ENCODE peak calls at places on chromosomes 11 and 22, in ten cellular contexts. One of them, this sample, is unnamed.

GRCh38 chr11:123082977-123083376 is 21.0 kb upstream of the HSPA8 start:
- DNase-seq in GM23248: no peak
- DNase-seq in non-pigmented ciliary epithelial cell: no peak
- DNase-seq in NCI-H1694: no peak
- DNase-seq in activated naive CD4-positive, alpha-beta T cell: no peak
- DNase-seq in NCI-H345: no peak
- DNase-seq in stimulated activated effector memory CD8-positive, alpha-beta T cell treated with anti-CD3 and anti-CD28 coated beads, Interleukin-12 subunit alpha, Interleukin-12 subunit beta, amount 100 ng/mL, for 72 hours: no peak
- DNase-seq in B cell: no peak
- DNase-seq in stimulated activated CD4-positive, alpha-beta T cell treated with anti-CD3 and anti-CD28 coated beads, Interleukin-2, amount 100 ng/mL, for 24 hours: no peak
- DNase-seq in T-cell: no peak
- DNase-seq in this sample: no peak

GRCh38 chr11:114026355-114026754 is 33.2 kb upstream of the ZBTB16 start:
- DNase-seq in non-pigmented ciliary epithelial cell: no peak
- DNase-seq in NCI-H345: no peak
- DNase-seq in stimulated activated effector memory CD8-positive, alpha-beta T cell treated with anti-CD3 and anti-CD28 coated beads, Interleukin-12 subunit alpha, Interleukin-12 subunit beta, amount 100 ng/mL, for 72 hours: no peak
- DNase-seq in NCI-H1694: no peak
- DNase-seq in activated naive CD4-positive, alpha-beta T cell: no peak
- DNase-seq in stimulated activated CD4-positive, alpha-beta T cell treated with anti-CD3 and anti-CD28 coated beads, Interleukin-2, amount 100 ng/mL, for 24 hours: peak
- DNase-seq in B cell: no peak
- DNase-seq in T-cell: peak
- DNase-seq in GM23248: peak
- DNase-seq in this sample: no peak

GRCh38 chr11:32225491-32226285 is 134.8 kb downstream of the RCN1 start:
- DNase-seq in NCI-H1694: no peak
- DNase-seq in non-pigmented ciliary epithelial cell: no peak
- DNase-seq in stimulated activated CD4-positive, alpha-beta T cell treated with anti-CD3 and anti-CD28 coated beads, Interleukin-2, amount 100 ng/mL, for 24 hours: no peak
- DNase-seq in GM23248: no peak
- DNase-seq in T-cell: no peak
- DNase-seq in stimulated activated effector memory CD8-positive, alpha-beta T cell treated with anti-CD3 and anti-CD28 coated beads, Interleukin-12 subunit alpha, Interleukin-12 subunit beta, amount 100 ng/mL, for 72 hours: no peak
- DNase-seq in NCI-H345: no peak
- DNase-seq in activated naive CD4-positive, alpha-beta T cell: no peak
- DNase-seq in B cell: no peak
- DNase-seq in this sample: no peak

GRCh38 chr11:80320226-80320625 is 879.4 kb upstream of the TENM4 start:
- DNase-seq in activated naive CD4-positive, alpha-beta T cell: no peak
- DNase-seq in NCI-H345: peak
- DNase-seq in stimulated activated effector memory CD8-positive, alpha-beta T cell treated with anti-CD3 and anti-CD28 coated beads, Interleukin-12 subunit alpha, Interleukin-12 subunit beta, amount 100 ng/mL, for 72 hours: no peak
- DNase-seq in B cell: no peak
- DNase-seq in T-cell: no peak
- DNase-seq in NCI-H1694: no peak
- DNase-seq in non-pigmented ciliary epithelial cell: no peak
- DNase-seq in stimulated activated CD4-positive, alpha-beta T cell treated with anti-CD3 and anti-CD28 coated beads, Interleukin-2, amount 100 ng/mL, for 24 hours: no peak
- DNase-seq in GM23248: no peak
- DNase-seq in this sample: no peak

GRCh38 chr11:63666874-63667273 is 4.3 kb downstream of the ATL3 start:
- DNase-seq in T-cell: no peak
- DNase-seq in non-pigmented ciliary epithelial cell: peak
- DNase-seq in stimulated activated effector memory CD8-positive, alpha-beta T cell treated with anti-CD3 and anti-CD28 coated beads, Interleukin-12 subunit alpha, Interleukin-12 subunit beta, amount 100 ng/mL, for 72 hours: no peak
- DNase-seq in GM23248: peak
- DNase-seq in NCI-H345: no peak
- DNase-seq in B cell: no peak
- DNase-seq in stimulated activated CD4-positive, alpha-beta T cell treated with anti-CD3 and anti-CD28 coated beads, Interleukin-2, amount 100 ng/mL, for 24 hours: no peak
- DNase-seq in activated naive CD4-positive, alpha-beta T cell: no peak
- DNase-seq in NCI-H1694: no peak
- DNase-seq in this sample: no peak

GRCh38 chr11:64314146-64314804 is 3.1 kb downstream of the TRMT112 start:
- DNase-seq in activated naive CD4-positive, alpha-beta T cell: no peak
- DNase-seq in B cell: no peak
- DNase-seq in GM23248: peak
- DNase-seq in stimulated activated effector memory CD8-positive, alpha-beta T cell treated with anti-CD3 and anti-CD28 coated beads, Interleukin-12 subunit alpha, Interleukin-12 subunit beta, amount 100 ng/mL, for 72 hours: no peak
- DNase-seq in NCI-H1694: no peak
- DNase-seq in stimulated activated CD4-positive, alpha-beta T cell treated with anti-CD3 and anti-CD28 coated beads, Interleukin-2, amount 100 ng/mL, for 24 hours: no peak
- DNase-seq in non-pigmented ciliary epithelial cell: no peak
- DNase-seq in NCI-H345: no peak
- DNase-seq in T-cell: no peak
- DNase-seq in this sample: no peak

GRCh38 chr11:2376751-2377451 is at the start of gene CD81:
- DNase-seq in T-cell: peak
- DNase-seq in non-pigmented ciliary epithelial cell: no peak
- DNase-seq in stimulated activated CD4-positive, alpha-beta T cell treated with anti-CD3 and anti-CD28 coated beads, Interleukin-2, amount 100 ng/mL, for 24 hours: peak
- DNase-seq in activated naive CD4-positive, alpha-beta T cell: peak
- DNase-seq in NCI-H1694: no peak
- DNase-seq in B cell: peak
- DNase-seq in NCI-H345: peak
- DNase-seq in stimulated activated effector memory CD8-positive, alpha-beta T cell treated with anti-CD3 and anti-CD28 coated beads, Interleukin-12 subunit alpha, Interleukin-12 subunit beta, amount 100 ng/mL, for 72 hours: peak
- DNase-seq in GM23248: peak
- DNase-seq in this sample: no peak

GRCh38 chr11:94876645-94877445 is 96.5 kb downstream of the CWC15 start:
- DNase-seq in stimulated activated CD4-positive, alpha-beta T cell treated with anti-CD3 and anti-CD28 coated beads, Interleukin-2, amount 100 ng/mL, for 24 hours: peak
- DNase-seq in T-cell: no peak
- DNase-seq in stimulated activated effector memory CD8-positive, alpha-beta T cell treated with anti-CD3 and anti-CD28 coated beads, Interleukin-12 subunit alpha, Interleukin-12 subunit beta, amount 100 ng/mL, for 72 hours: peak
- DNase-seq in GM23248: peak
- DNase-seq in non-pigmented ciliary epithelial cell: peak
- DNase-seq in B cell: no peak
- DNase-seq in activated naive CD4-positive, alpha-beta T cell: no peak
- DNase-seq in NCI-H1694: no peak
- DNase-seq in NCI-H345: no peak
- DNase-seq in this sample: no peak

GRCh38 chr11:119479685-119480275 is 56.8 kb upstream of the THY1 start:
- DNase-seq in NCI-H345: no peak
- DNase-seq in stimulated activated effector memory CD8-positive, alpha-beta T cell treated with anti-CD3 and anti-CD28 coated beads, Interleukin-12 subunit alpha, Interleukin-12 subunit beta, amount 100 ng/mL, for 72 hours: no peak
- DNase-seq in activated naive CD4-positive, alpha-beta T cell: no peak
- DNase-seq in T-cell: no peak
- DNase-seq in GM23248: peak
- DNase-seq in B cell: no peak
- DNase-seq in NCI-H1694: no peak
- DNase-seq in non-pigmented ciliary epithelial cell: no peak
- DNase-seq in stimulated activated CD4-positive, alpha-beta T cell treated with anti-CD3 and anti-CD28 coated beads, Interleukin-2, amount 100 ng/mL, for 24 hours: no peak
- DNase-seq in this sample: no peak

GRCh38 chr11:115636686-115637555 is 132.7 kb upstream of the CADM1 start:
- DNase-seq in B cell: no peak
- DNase-seq in stimulated activated effector memory CD8-positive, alpha-beta T cell treated with anti-CD3 and anti-CD28 coated beads, Interleukin-12 subunit alpha, Interleukin-12 subunit beta, amount 100 ng/mL, for 72 hours: no peak
- DNase-seq in T-cell: no peak
- DNase-seq in NCI-H1694: no peak
- DNase-seq in activated naive CD4-positive, alpha-beta T cell: no peak
- DNase-seq in NCI-H345: no peak
- DNase-seq in GM23248: no peak
- DNase-seq in stimulated activated CD4-positive, alpha-beta T cell treated with anti-CD3 and anti-CD28 coated beads, Interleukin-2, amount 100 ng/mL, for 24 hours: no peak
- DNase-seq in non-pigmented ciliary epithelial cell: no peak
- DNase-seq in this sample: no peak

GRCh38 chr22:27408068-27408467 is 393.5 kb downstream of the MN1 start:
- DNase-seq in NCI-H1694: no peak
- DNase-seq in stimulated activated effector memory CD8-positive, alpha-beta T cell treated with anti-CD3 and anti-CD28 coated beads, Interleukin-12 subunit alpha, Interleukin-12 subunit beta, amount 100 ng/mL, for 72 hours: no peak
- DNase-seq in NCI-H345: no peak
- DNase-seq in stimulated activated CD4-positive, alpha-beta T cell treated with anti-CD3 and anti-CD28 coated beads, Interleukin-2, amount 100 ng/mL, for 24 hours: no peak
- DNase-seq in activated naive CD4-positive, alpha-beta T cell: no peak
- DNase-seq in T-cell: no peak
- DNase-seq in GM23248: no peak
- DNase-seq in B cell: no peak
- DNase-seq in non-pigmented ciliary epithelial cell: no peak
- DNase-seq in this sample: no peak

GRCh38 chr11:124285610-124286344 is 28.0 kb downstream of the OR8D1 start:
- DNase-seq in non-pigmented ciliary epithelial cell: no peak
- DNase-seq in B cell: no peak
- DNase-seq in GM23248: peak
- DNase-seq in T-cell: no peak
- DNase-seq in stimulated activated effector memory CD8-positive, alpha-beta T cell treated with anti-CD3 and anti-CD28 coated beads, Interleukin-12 subunit alpha, Interleukin-12 subunit beta, amount 100 ng/mL, for 72 hours: no peak
- DNase-seq in NCI-H345: no peak
- DNase-seq in NCI-H1694: no peak
- DNase-seq in activated naive CD4-positive, alpha-beta T cell: no peak
- DNase-seq in stimulated activated CD4-positive, alpha-beta T cell treated with anti-CD3 and anti-CD28 coated beads, Interleukin-2, amount 100 ng/mL, for 24 hours: no peak
- DNase-seq in this sample: peak

GRCh38 chr11:126479178-126479930 is 123.9 kb downstream of the ST3GAL4 start:
- DNase-seq in NCI-H345: no peak
- DNase-seq in activated naive CD4-positive, alpha-beta T cell: no peak
- DNase-seq in non-pigmented ciliary epithelial cell: no peak
- DNase-seq in GM23248: no peak
- DNase-seq in stimulated activated effector memory CD8-positive, alpha-beta T cell treated with anti-CD3 and anti-CD28 coated beads, Interleukin-12 subunit alpha, Interleukin-12 subunit beta, amount 100 ng/mL, for 72 hours: no peak
- DNase-seq in NCI-H1694: no peak
- DNase-seq in B cell: no peak
- DNase-seq in stimulated activated CD4-positive, alpha-beta T cell treated with anti-CD3 and anti-CD28 coated beads, Interleukin-2, amount 100 ng/mL, for 24 hours: no peak
- DNase-seq in T-cell: no peak
- DNase-seq in this sample: no peak

GRCh38 chr11:74672956-74673895 is 58.0 kb downstream of the CHRDL2 start:
- DNase-seq in stimulated activated effector memory CD8-positive, alpha-beta T cell treated with anti-CD3 and anti-CD28 coated beads, Interleukin-12 subunit alpha, Interleukin-12 subunit beta, amount 100 ng/mL, for 72 hours: no peak
- DNase-seq in T-cell: no peak
- DNase-seq in NCI-H345: no peak
- DNase-seq in activated naive CD4-positive, alpha-beta T cell: no peak
- DNase-seq in NCI-H1694: no peak
- DNase-seq in stimulated activated CD4-positive, alpha-beta T cell treated with anti-CD3 and anti-CD28 coated beads, Interleukin-2, amount 100 ng/mL, for 24 hours: no peak
- DNase-seq in B cell: no peak
- DNase-seq in non-pigmented ciliary epithelial cell: peak
- DNase-seq in GM23248: peak
- DNase-seq in this sample: no peak